ENCODE peak calls at places on chromosome 10, in four cellular contexts. U is iPS DF 19.7, B is EH, G is stomach. P is an unnamed sample.

GRCh38 chr10:69224862-69225657 is 4.9 kb downstream of the HKDC1 start:
- DNase-seq in U (no peak), B (peak; percentile 68), G (no peak), P (no peak)

GRCh38 chr10:37535459-37536246 is 321.8 kb downstream of the ZNF248 start:
- DNase-seq in U (peak; percentile 86), B (no peak), G (no peak), P (no peak)

GRCh38 chr10:14855453-14855852 is 17.3 kb downstream of the HSPA14 start:
- DNase-seq in U (no peak), B (no peak), G (no peak), P (no peak)

GRCh38 chr10:100800931-100801330 is 55.5 kb downstream of the PAX2 start:
- DNase-seq in U (no peak), B (no peak), G (no peak), P (no peak)

GRCh38 chr10:130363051-130363450 is 226.9 kb downstream of the GLRX3 start:
- DNase-seq in U (no peak), B (no peak), G (no peak), P (no peak)

GRCh38 chr10:110608087-110608486 is 36.0 kb upstream of the RBM20 start:
- DNase-seq in U (no peak), B (no peak), G (no peak), P (no peak)

GRCh38 chr10:127905623-127906261 is 1.2 kb upstream of the PTPRE start:
- DNase-seq in U (no peak), B (no peak), G (no peak), P (no peak)

GRCh38 chr10:24209946-24210491 is 1.1 kb downstream of the KIAA1217 start:
- DNase-seq in U (no peak), B (peak; percentile 55), G (no peak), P (no peak)

GRCh38 chr10:69901623-69902505 is 100.2 kb downstream of the COL13A1 start:
- DNase-seq in U (no peak), B (peak; percentile 64), G (peak; percentile 48), P (peak; percentile 13)

GRCh38 chr10:117271427-117271826 is 30.5 kb downstream of the SLC18A2 start:
- DNase-seq in U (no peak), B (peak; percentile 40), G (no peak), P (no peak)

GRCh38 chr10:124709862-124710261 is 34.3 kb downstream of the FAM53B start:
- DNase-seq in U (no peak), B (no peak), G (peak; percentile 81), P (no peak)

GRCh38 chr10:97771055-97771811 is 566 bp downstream of the SFRP5 start:
- DNase-seq in U (no peak), B (peak; percentile 20), G (no peak), P (no peak)

GRCh38 chr10:68606918-68607317 is 46.8 kb downstream of the TET1 start:
- DNase-seq in U (no peak), B (peak; percentile 13), G (no peak), P (no peak)

GRCh38 chr10:71614946-71615345 is 104.6 kb downstream of the C10orf105 start:
- DNase-seq in U (no peak), B (no peak), G (no peak), P (no peak)

GRCh38 chr10:121070257-121070656 is 219.1 kb downstream of the WDR11 start:
- DNase-seq in U (no peak), B (no peak), G (no peak), P (no peak)

GRCh38 chr10:57657164-57657765 is 610.4 kb downstream of the IPMK start:
- DNase-seq in U (peak; percentile 23), B (peak; percentile 42), G (peak; percentile 54), P (no peak)

GRCh38 chr10:78829570-78829969 is 239.2 kb upstream of the ZMIZ1 start:
- DNase-seq in U (no peak), B (peak; percentile 82), G (no peak), P (no peak)

GRCh38 chr10:87657370-87657769 is 2.3 kb upstream of the PAPSS2 start:
- DNase-seq in U (no peak), B (peak; percentile 89), G (peak; percentile 32), P (no peak)

GRCh38 chr10:107169516-107169915 is 5.0 kb upstream of the SORCS1 start:
- DNase-seq in U (no peak), B (no peak), G (no peak), P (no peak)

GRCh38 chr10:28089467-28089866 is 90.6 kb upstream of the ODAD2 start:
- DNase-seq in U (no peak), B (peak; percentile 86), G (no peak), P (no peak)

GRCh38 chr10:36542493-36542892 is 582.9 kb upstream of the ANKRD30A start:
- DNase-seq in U (no peak), B (peak; percentile 28), G (no peak), P (no peak)

GRCh38 chr10:3213174-3213573 is 40.6 kb upstream of the PITRM1 start:
- DNase-seq in U (no peak), B (no peak), G (no peak), P (no peak)

GRCh38 chr10:483266-483665 is 206.2 kb downstream of the DIP2C start:
- DNase-seq in U (no peak), B (no peak), G (no peak), P (no peak)

GRCh38 chr10:77158666-77159065 is 478.9 kb downstream of the KCNMA1 start:
- DNase-seq in U (no peak), B (no peak), G (no peak), P (no peak)

GRCh38 chr10:90276894-90277447 is 575.6 kb downstream of the KIF20B start:
- DNase-seq in U (no peak), B (peak; percentile 15), G (no peak), P (no peak)

GRCh38 chr10:16141499-16141898 is 281.2 kb upstream of the MINDY3 start:
- DNase-seq in U (no peak), B (no peak), G (no peak), P (no peak)

GRCh38 chr10:5283305-5284158 is 81.2 kb upstream of the UCN3 start:
- DNase-seq in U (no peak), B (peak; percentile 59), G (peak; percentile 76), P (no peak)

P was measured in substantia nigra.